ENCODE peak calls at places on chromosomes 2 and 18, in eight cellular contexts. W is fibroblast of mammary gland; S is CD8-positive, alpha-beta T cell; C is BE2C; D is foreskin fibroblast; I is pancreas; Y is AG10803; Q is iPS DF 6.9. B is an unnamed sample.

GRCh38 chr18:304887-305529 is 37.2 kb upstream of the THOC1 start:
- DNase-seq in Y (peak), I (no peak), W (no peak), S (no peak), D (no peak), C (no peak), Q (no peak), B (no peak)

GRCh38 chr2:196278491-196278911 is 107.1 kb upstream of the STK17B start:
- DNase-seq in C (no peak), S (no peak), Y (peak), D (peak), W (peak), I (no peak), Q (no peak), B (no peak)

GRCh38 chr2:207767461-207768167 is 2.1 kb downstream of the FZD5 start:
- DNase-seq in I (peak), D (peak), S (no peak), Y (no peak), C (peak), W (peak), Q (no peak), B (no peak)

GRCh38 chr2:191927319-191927867 is 80.5 kb upstream of the CAVIN2 start:
- DNase-seq in Q (no peak), C (no peak), S (no peak), W (peak), I (peak), Y (peak), D (peak), B (peak)

GRCh38 chr2:190627881-190628412 is 20.9 kb upstream of the NAB1 start:
- DNase-seq in W (no peak), I (no peak), Q (no peak), C (peak), Y (peak), D (peak), S (no peak), B (no peak)

GRCh38 chr2:195532628-195533271 is 124.3 kb upstream of the SLC39A10 start:
- DNase-seq in Y (peak), C (no peak), W (no peak), I (no peak), D (peak), S (no peak), Q (no peak), B (no peak)

GRCh38 chr2:144583741-144584453 is 64.0 kb upstream of the ZEB2 start:
- DNase-seq in I (no peak), C (no peak), W (peak), S (no peak), Q (no peak), Y (peak), D (peak), B (no peak)

GRCh38 chr2:30332791-30333453 is 101.6 kb downstream of the LBH start:
- DNase-seq in C (no peak), W (no peak), Q (no peak), S (no peak), Y (no peak), I (no peak), D (no peak), B (no peak)

GRCh38 chr2:208542465-208543041 is 136.0 kb downstream of the PTH2R start:
- DNase-seq in Y (no peak), D (no peak), Q (no peak), W (no peak), C (no peak), I (no peak), S (no peak), B (no peak)

GRCh38 chr2:120662746-120663145 is 72.9 kb upstream of the GLI2 start:
- DNase-seq in W (no peak), D (no peak), Y (no peak), C (no peak), I (no peak), Q (no peak), S (no peak), B (no peak)

GRCh38 chr18:23401400-23402347 is 51.4 kb upstream of the RIOK3 start:
- DNase-seq in C (no peak), S (no peak), W (peak), Q (peak), D (peak), I (peak), Y (peak), B (no peak)

GRCh38 chr2:163551974-163552373 is 183.8 kb downstream of the FIGN start:
- DNase-seq in C (no peak), Q (no peak), D (no peak), I (no peak), Y (no peak), S (no peak), W (peak), B (no peak)

GRCh38 chr2:207239222-207239674 is 73.5 kb upstream of the KLF7 start:
- DNase-seq in Y (peak), S (no peak), I (no peak), Q (no peak), D (peak), C (no peak), W (peak), B (no peak)

GRCh38 chr2:67702284-67702683 is 305.2 kb downstream of the ETAA1 start:
- DNase-seq in Q (no peak), C (peak), S (no peak), I (no peak), W (no peak), D (no peak), Y (no peak), B (no peak)

GRCh38 chr2:173187911-173188788 is 112.5 kb downstream of the MAP3K20 start:
- DNase-seq in S (no peak), Q (no peak), C (no peak), I (no peak), W (peak), Y (peak), D (peak), B (peak)

GRCh38 chr2:3332133-3332532 is 45.5 kb downstream of the EIPR1 start:
- DNase-seq in S (no peak), C (no peak), D (no peak), W (no peak), Y (no peak), I (no peak), Q (no peak), B (no peak)

GRCh38 chr2:1041012-1041805 is 90.6 kb downstream of the SNTG2 start:
- DNase-seq in Q (no peak), D (no peak), Y (no peak), S (no peak), I (peak), W (no peak), C (no peak), B (no peak)

GRCh38 chr2:133072837-133073694 is 403.1 kb upstream of the LYPD1 start:
- DNase-seq in W (no peak), S (no peak), Y (no peak), D (no peak), I (no peak), C (no peak), Q (no peak), B (no peak)

GRCh38 chr2:177078843-177079242 is 133.8 kb upstream of the HNRNPA3 start:
- DNase-seq in C (no peak), Y (no peak), I (no peak), D (no peak), Q (no peak), S (no peak), W (peak), B (no peak)

DNA sequence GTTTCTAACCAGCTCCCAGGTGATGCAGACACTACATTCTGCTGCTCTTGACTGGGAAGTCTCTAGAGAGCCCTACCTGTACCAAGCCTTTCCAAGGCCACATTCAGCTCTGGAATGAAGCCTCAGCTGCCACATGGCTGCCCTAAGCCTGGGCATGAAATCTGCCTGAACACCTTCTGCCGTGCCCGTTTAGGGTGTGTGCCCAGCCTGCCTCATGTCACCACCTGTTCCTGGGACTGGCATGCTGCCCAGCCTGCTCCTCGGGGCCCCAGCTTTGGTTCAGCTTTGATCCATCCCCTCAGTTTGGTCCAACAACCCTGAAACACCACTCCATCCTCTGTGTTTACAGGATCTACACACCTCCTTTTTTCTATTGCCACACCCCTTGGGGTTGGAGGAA is 210.9 kb downstream of the L3MBTL4 start:
- DNase-seq in Q (no peak), I (no peak), C (no peak), Y (no peak), W (no peak), D (no peak), S (no peak), B (no peak)
- H3K4me3 ChIP-seq in Q (no peak), I (no peak), C (no peak), Y (no peak), W (no peak), D (no peak), S (no peak), B (no peak)

DNA sequence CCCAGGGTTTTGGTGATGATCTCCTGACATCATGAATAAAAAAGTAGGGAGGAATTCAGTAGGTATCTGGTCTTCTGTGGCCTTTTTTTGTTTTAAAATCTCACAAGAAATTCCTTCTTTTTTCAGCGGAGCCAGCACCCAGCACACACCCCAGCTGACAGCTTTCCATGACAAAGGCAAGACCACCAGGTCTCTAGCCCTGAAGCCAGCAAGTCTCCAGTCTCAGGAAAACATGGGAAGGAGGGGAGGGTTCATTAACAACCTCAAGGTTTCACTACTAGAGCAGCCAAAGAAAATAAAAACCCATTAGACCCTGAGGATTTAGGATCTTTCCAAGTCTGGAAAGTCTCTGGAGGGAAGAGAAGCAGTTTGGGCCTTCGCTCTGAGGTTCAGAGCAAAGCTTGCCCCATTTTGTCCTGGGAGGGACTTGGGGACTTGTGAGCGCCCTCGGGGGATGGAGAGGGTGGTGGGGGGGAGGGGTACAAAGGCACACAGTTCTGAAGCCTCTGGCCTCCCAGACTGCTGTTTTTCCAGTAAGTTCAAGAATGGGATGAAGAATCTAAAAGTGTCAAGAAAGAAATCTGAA is 9.0 kb downstream of the FOXI3 start:
- DNase-seq in Q (no peak), D (no peak), W (no peak), Y (no peak), S (no peak), I (no peak), C (no peak), B (no peak)
- H3K4me3 ChIP-seq in Q (no peak), D (no peak), W (no peak), Y (no peak), S (no peak), I (no peak), C (no peak), B (no peak)

GRCh38 chr2:169513926-169514325 is 4.4 kb downstream of the KLHL41 start:
- DNase-seq in I (no peak), S (no peak), Q (no peak), D (no peak), Y (no peak), W (no peak), C (no peak), B (no peak)
- H3K4me3 ChIP-seq in I (no peak), S (no peak), Q (no peak), D (no peak), Y (no peak), W (no peak), C (no peak), B (no peak)

GRCh38 chr18:62438876-62439275 is 83.9 kb upstream of the ZCCHC2 start:
- DNase-seq in Q (no peak), C (no peak), Y (no peak), W (no peak), S (no peak), I (no peak), D (no peak), B (no peak)

GRCh38 chr18:62435435-62436031 is 87.3 kb upstream of the ZCCHC2 start:
- DNase-seq in C (no peak), Y (no peak), Q (no peak), W (no peak), S (no peak), D (peak), I (no peak), B (no peak)

GRCh38 chr18:62436636-62437519 is 85.9 kb upstream of the ZCCHC2 start:
- DNase-seq in Q (no peak), Y (peak), W (peak), S (no peak), C (no peak), I (peak), D (peak), B (no peak)

GRCh38 chr18:62438402-62438801 is 84.4 kb upstream of the ZCCHC2 start:
- DNase-seq in C (no peak), D (no peak), Y (no peak), Q (no peak), I (no peak), S (no peak), W (no peak), B (no peak)

DNA sequence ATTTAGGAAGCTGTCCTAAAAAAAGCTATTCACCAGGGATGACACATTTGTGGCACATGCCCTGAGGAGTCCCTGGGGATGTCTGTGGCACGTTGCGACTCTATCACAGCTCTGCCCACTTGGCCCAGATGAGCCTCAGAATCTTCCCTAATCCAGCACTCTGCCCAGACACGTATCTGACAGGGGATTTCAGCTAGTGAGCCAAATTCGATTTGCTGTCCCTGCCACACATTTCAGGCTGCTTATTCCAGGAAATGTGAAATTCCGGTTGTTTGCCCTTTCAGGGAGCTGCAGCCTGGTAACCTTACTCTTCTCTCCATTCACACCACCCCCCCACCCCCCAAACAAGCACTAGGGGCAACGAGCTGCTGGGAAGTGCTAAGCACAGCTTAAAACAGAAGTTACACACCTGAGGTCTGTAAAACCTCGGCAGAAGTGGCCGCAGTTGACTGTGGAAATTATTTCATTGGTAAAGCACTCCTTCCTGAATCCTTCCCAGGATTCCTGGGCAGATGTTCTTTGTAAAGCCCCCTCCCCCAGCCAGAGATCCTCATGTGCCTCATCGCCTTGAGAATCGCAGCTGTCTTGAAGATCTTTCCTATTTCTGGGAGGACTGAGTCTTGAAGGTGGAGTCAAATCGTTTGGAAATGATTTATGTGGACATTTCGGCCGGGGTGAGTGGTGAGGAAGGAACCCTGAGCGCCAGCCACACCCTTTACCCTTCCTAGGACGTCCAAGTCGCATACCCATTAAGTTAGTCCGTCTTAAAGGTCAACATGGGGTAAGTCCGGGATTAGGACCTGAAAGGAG is 85.1 kb upstream of the ZCCHC2 start:
- DNase-seq in Q (no peak), C (no peak), S (no peak), D (peak), W (peak), Y (peak), I (no peak), B (no peak)
- H3K4me3 ChIP-seq in Q (no peak), C (no peak), S (no peak), D (no peak), W (no peak), Y (peak), I (no peak), B (no peak)

GRCh38 chr18:38644875-38645641 is 1079.5 kb upstream of the CELF4 start:
- DNase-seq in W (no peak), I (no peak), S (no peak), C (no peak), Q (no peak), Y (no peak), D (no peak), B (no peak)
- H3K4me3 ChIP-seq in W (no peak), I (no peak), S (no peak), C (no peak), Q (no peak), Y (no peak), D (no peak), B (no peak)

GRCh38 chr2:72162574-72162973 is 14.9 kb upstream of the CYP26B1 start:
- DNase-seq in S (no peak), W (no peak), Q (no peak), Y (no peak), D (no peak), I (no peak), C (no peak), B (no peak)
- H3K4me3 ChIP-seq in S (no peak), W (no peak), Q (no peak), Y (no peak), D (no peak), I (no peak), C (no peak), B (no peak)

GRCh38 chr2:167823066-167823465 is 424.3 kb downstream of the STK39 start:
- DNase-seq in D (no peak), S (no peak), I (no peak), Q (no peak), W (no peak), Y (no peak), C (no peak), B (no peak)
- H3K4me3 ChIP-seq in D (no peak), S (no peak), I (no peak), Q (no peak), W (no peak), Y (no peak), C (no peak), B (no peak)

DNA sequence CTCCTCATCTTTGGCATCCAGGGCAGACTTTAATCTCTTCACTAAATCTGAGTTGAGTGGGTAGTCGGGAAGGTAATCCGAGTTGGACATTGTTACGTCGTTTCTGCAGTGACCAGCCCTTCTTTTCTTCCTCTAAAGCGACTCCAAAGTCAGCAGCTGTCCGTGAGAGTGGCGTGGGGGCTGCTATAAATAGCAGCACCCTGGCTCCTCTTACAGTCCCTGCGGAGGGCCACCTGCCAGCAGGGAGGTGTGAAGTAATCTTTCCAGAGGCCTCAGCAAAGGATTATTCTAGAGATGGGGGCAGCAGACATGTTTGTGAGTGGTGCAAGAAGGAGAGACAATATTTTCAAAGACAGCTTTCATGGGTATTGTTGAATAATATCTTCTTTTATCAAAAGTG is at the start of gene ASB18:
- DNase-seq in S (no peak), Q (no peak), D (no peak), Y (no peak), I (no peak), C (no peak), W (no peak), B (no peak)
- H3K4me3 ChIP-seq in S (no peak), Q (no peak), D (no peak), Y (no peak), I (no peak), C (no peak), W (no peak), B (no peak)

GRCh38 chr18:63346031-63346430 is 21.0 kb downstream of the KDSR start:
- DNase-seq in Y (peak), S (no peak), C (no peak), I (no peak), D (peak), W (no peak), Q (no peak), B (no peak)

GRCh38 chr18:63344918-63345317 is 22.1 kb downstream of the KDSR start:
- DNase-seq in Q (no peak), W (no peak), S (no peak), C (no peak), Y (no peak), D (no peak), I (no peak), B (no peak)

GRCh38 chr18:63346471-63347183 is 20.4 kb downstream of the KDSR start:
- DNase-seq in D (no peak), I (no peak), C (no peak), Y (peak), S (no peak), W (no peak), Q (no peak), B (no peak)

GRCh38 chr18:63350230-63350629 is 16.8 kb downstream of the KDSR start:
- DNase-seq in C (no peak), D (no peak), S (no peak), Q (no peak), W (no peak), Y (no peak), I (no peak), B (no peak)

DNA sequence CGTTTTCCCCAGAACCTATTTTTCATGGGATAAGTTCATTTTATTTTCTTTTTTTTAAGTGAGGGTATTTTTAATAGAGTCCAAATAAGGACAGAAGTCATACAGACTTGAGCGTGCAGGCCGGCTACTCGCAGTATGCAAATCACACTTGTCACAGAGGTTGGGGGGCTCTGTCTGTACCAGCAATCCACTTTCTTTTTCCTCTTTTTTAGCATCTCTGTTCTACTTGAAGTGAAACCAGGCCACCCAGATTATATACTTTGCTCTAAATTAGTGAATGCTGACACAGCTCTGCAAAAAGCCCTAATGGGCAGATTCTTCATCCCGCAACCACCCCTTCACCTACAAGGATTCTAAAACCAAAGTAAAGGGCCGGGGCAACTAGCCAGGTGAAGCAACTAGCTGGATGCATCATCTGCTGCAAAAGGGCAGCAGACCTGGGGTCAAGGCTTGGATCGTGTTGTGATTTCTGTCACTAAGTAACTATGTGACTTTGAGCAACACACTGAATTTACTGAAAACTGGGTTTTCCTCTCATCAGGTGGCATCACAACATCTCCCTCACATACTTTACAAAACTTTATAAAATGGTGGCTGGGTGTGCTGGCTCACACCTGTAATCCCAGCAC is 18.4 kb downstream of the KDSR start:
- DNase-seq in S (no peak), Y (no peak), Q (no peak), W (no peak), D (no peak), I (no peak), C (no peak), B (no peak)
- H3K4me3 ChIP-seq in S (no peak), Y (no peak), Q (no peak), W (no peak), D (no peak), I (no peak), C (no peak), B (no peak)

B was measured in Panc1.